ENCODE peak calls at places on chromosomes 5 and 9, in ten cellular contexts. K is A549, R is transverse colon, H is uterus, P is endothelial cell of umbilical vein, L is GM12878, F is Peyer's patch, I is heart left ventricle, S is spleen, E is HepG2. U is an unnamed sample.

GRCh38 chr5:123429993-123430392 is 6.8 kb upstream of the CEP120 start:
- DNase-seq in K (peak), R (no peak), H (no peak), P (no peak), L (no peak), F (no peak), I (no peak), S (no peak), E (peak), U (no peak)

GRCh38 chr5:150645070-150645700 is 4.7 kb downstream of the SYNPO start:
- DNase-seq in K (no peak), R (no peak), H (peak), P (no peak), L (no peak), F (peak), I (peak), S (no peak), E (no peak), U (peak)

GRCh38 chr5:131261483-131261882 is 2.4 kb upstream of the CDC42SE2 start:
- DNase-seq in K (no peak), R (no peak), H (no peak), P (no peak), L (no peak), F (no peak), I (no peak), S (no peak), E (no peak), U (no peak)

GRCh38 chr9:120689860-120690259 is 24.4 kb downstream of the MEGF9 start:
- DNase-seq in K (no peak), R (no peak), H (no peak), P (peak), L (no peak), F (no peak), I (no peak), S (no peak), E (no peak), U (no peak)

GRCh38 chr9:114830546-114830945 is 24.7 kb upstream of the TNFSF15 start:
- DNase-seq in K (no peak), R (no peak), H (no peak), P (no peak), L (no peak), F (no peak), I (no peak), S (no peak), E (no peak), U (no peak)

GRCh38 chr5:32362527-32362926 is 49.8 kb upstream of the MTMR12 start:
- DNase-seq in K (no peak), R (no peak), H (no peak), P (no peak), L (no peak), F (no peak), I (no peak), S (no peak), E (no peak), U (no peak)

GRCh38 chr5:151198861-151199260 is 25.0 kb downstream of the CCDC69 start:
- DNase-seq in K (no peak), R (no peak), H (no peak), P (no peak), L (no peak), F (peak), I (no peak), S (no peak), E (no peak), U (no peak)

GRCh38 chr5:149063901-149064478 is 1.1 kb upstream of the SH3TC2 start:
- DNase-seq in K (no peak), R (no peak), H (no peak), P (no peak), L (no peak), F (no peak), I (no peak), S (no peak), E (peak), U (no peak)

GRCh38 chr9:129383415-129384088 is 205.5 kb upstream of the IER5L start:
- DNase-seq in K (no peak), R (peak), H (peak), P (peak), L (peak), F (peak), I (peak), S (peak), E (no peak), U (peak)

GRCh38 chr5:159515909-159516415 is 185.7 kb upstream of the IL12B start:
- DNase-seq in K (peak), R (peak), H (peak), P (peak), L (peak), F (peak), I (no peak), S (peak), E (peak), U (peak)

GRCh38 chr5:174505621-174506020 is 218.8 kb upstream of the MSX2 start:
- DNase-seq in K (no peak), R (no peak), H (no peak), P (no peak), L (no peak), F (no peak), I (no peak), S (no peak), E (no peak), U (no peak)

GRCh38 chr9:69190086-69190865 is 16.2 kb downstream of the TJP2 start:
- DNase-seq in K (no peak), R (no peak), H (no peak), P (no peak), L (no peak), F (no peak), I (no peak), S (no peak), E (peak), U (no peak)

GRCh38 chr9:128625391-128626145 is 31.1 kb downstream of the DYNC2I2 start:
- DNase-seq in K (no peak), R (peak), H (no peak), P (no peak), L (no peak), F (no peak), I (no peak), S (no peak), E (no peak), U (no peak)

GRCh38 chr5:116360008-116360853 is 214.4 kb downstream of the SEMA6A start:
- DNase-seq in K (no peak), R (peak), H (peak), P (no peak), L (no peak), F (no peak), I (peak), S (no peak), E (no peak), U (peak)

GRCh38 chr9:22005700-22006605 is 3.2 kb downstream of the CDKN2B start:
- DNase-seq in K (no peak), R (no peak), H (no peak), P (no peak), L (no peak), F (no peak), I (no peak), S (peak), E (no peak), U (no peak)

GRCh38 chr9:37302277-37302676 is 120.2 kb upstream of the GRHPR start:
- DNase-seq in K (no peak), R (no peak), H (no peak), P (no peak), L (peak), F (peak), I (no peak), S (no peak), E (no peak), U (no peak)

GRCh38 chr5:15703901-15704300 is 203.9 kb downstream of the FBXL7 start:
- DNase-seq in K (no peak), R (no peak), H (no peak), P (no peak), L (no peak), F (no peak), I (no peak), S (no peak), E (no peak), U (no peak)

GRCh38 chr9:79623799-79624721 is 52.3 kb downstream of the TLE4 start:
- DNase-seq in K (peak), R (peak), H (no peak), P (peak), L (peak), F (no peak), I (peak), S (no peak), E (peak), U (peak)

GRCh38 chr5:175443514-175444059 is 395 bp downstream of the DRD1 start:
- DNase-seq in K (no peak), R (no peak), H (no peak), P (no peak), L (no peak), F (no peak), I (no peak), S (no peak), E (no peak), U (no peak)

GRCh38 chr5:146254223-146254622 is 50.8 kb downstream of the RBM27 start:
- DNase-seq in K (no peak), R (no peak), H (no peak), P (no peak), L (no peak), F (no peak), I (no peak), S (no peak), E (no peak), U (no peak)

GRCh38 chr9:117080996-117081395 is 333.9 kb downstream of the ASTN2 start:
- DNase-seq in K (no peak), R (no peak), H (no peak), P (no peak), L (no peak), F (no peak), I (no peak), S (no peak), E (no peak), U (no peak)

GRCh38 chr5:35083150-35083549 is 35.4 kb upstream of the AGXT2 start:
- DNase-seq in K (no peak), R (no peak), H (no peak), P (no peak), L (no peak), F (no peak), I (no peak), S (no peak), E (no peak), U (no peak)

GRCh38 chr5:172837640-172838039 is 3.6 kb downstream of the ERGIC1 start:
- DNase-seq in K (no peak), R (peak), H (no peak), P (peak), L (peak), F (peak), I (no peak), S (peak), E (no peak), U (peak)

GRCh38 chr5:5278815-5279381 is 138.8 kb downstream of the ADAMTS16 start:
- DNase-seq in K (peak), R (no peak), H (no peak), P (no peak), L (no peak), F (no peak), I (no peak), S (no peak), E (no peak), U (no peak)

DNA sequence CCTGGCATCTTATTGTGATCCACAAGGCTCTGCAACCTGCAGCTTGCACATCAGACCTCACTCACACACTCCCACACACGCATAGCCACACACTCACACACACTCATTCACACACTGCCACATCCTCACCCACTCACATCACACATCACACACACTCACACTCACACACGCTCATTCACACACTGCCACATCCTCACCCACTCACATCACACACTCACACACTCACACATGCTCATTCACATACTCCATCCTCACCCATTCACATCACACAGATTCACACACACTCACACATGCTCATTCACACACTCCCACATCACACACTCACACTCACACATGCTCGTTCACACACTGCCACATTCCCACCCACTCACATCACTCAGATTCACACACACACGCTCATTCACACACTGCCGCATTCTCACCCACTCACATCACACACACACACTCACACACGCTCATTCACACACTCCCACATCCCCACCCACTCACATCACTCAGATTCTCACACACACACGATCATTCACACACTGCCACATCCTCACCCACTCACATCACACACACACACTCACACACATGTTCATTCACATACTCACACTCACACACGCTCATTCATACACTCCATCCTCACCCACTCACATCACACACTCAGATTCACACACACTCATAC is 47.1 kb upstream of the RXRA start:
- DNase-seq in K (no peak), R (no peak), H (no peak), P (no peak), L (no peak), F (no peak), I (no peak), S (no peak), E (no peak), U (no peak)
- TF ChIP-seq POLR2A in K (no peak), R (no peak), H (no peak), P (no peak), L (no peak), F (no peak), I (no peak), S (no peak), E (no peak), U (no peak)

GRCh38 chr5:71714911-71715310 is 4.2 kb upstream of the CARTPT start:
- DNase-seq in K (no peak), R (no peak), H (no peak), P (no peak), L (no peak), F (no peak), I (no peak), S (no peak), E (no peak), U (no peak)

GRCh38 chr5:71719092-71719964 is at the start of gene CARTPT:
- DNase-seq in K (no peak), R (no peak), H (no peak), P (peak), L (no peak), F (no peak), I (no peak), S (no peak), E (no peak), U (peak)
- TF ChIP-seq POLR2A in K (no peak), R (no peak), H (no peak), P (no peak), L (no peak), F (no peak), I (no peak), S (no peak), E (no peak), U (no peak)

GRCh38 chr9:92325991-92326500 is 293 bp downstream of the CENPP start:
- DNase-seq in K (no peak), R (no peak), H (no peak), P (no peak), L (no peak), F (no peak), I (no peak), S (no peak), E (no peak), U (no peak)
- TF ChIP-seq POLR2A in K (peak), R (no peak), H (peak), P (no peak), L (peak), F (no peak), I (no peak), S (no peak), E (no peak), U (no peak)

GRCh38 chr5:55923177-55923872 is 71.4 kb downstream of the IL6ST start:
- DNase-seq in K (no peak), R (no peak), H (no peak), P (peak), L (no peak), F (no peak), I (peak), S (no peak), E (no peak), U (peak)
- TF ChIP-seq POLR2A in K (no peak), R (no peak), H (no peak), P (peak), L (no peak), F (no peak), I (no peak), S (no peak), E (no peak), U (no peak)

GRCh38 chr5:75335952-75336624 is 932 bp upstream of the HMGCR start:
- DNase-seq in K (peak), R (peak), H (no peak), P (peak), L (peak), F (no peak), I (no peak), S (no peak), E (peak), U (peak)

GRCh38 chr5:75337366-75338021 is 474 bp downstream of the HMGCR start:
- DNase-seq in K (peak), R (peak), H (peak), P (peak), L (no peak), F (no peak), I (peak), S (no peak), E (no peak), U (peak)

GRCh38 chr5:75338408-75338807 is 1.4 kb downstream of the HMGCR start:
- DNase-seq in K (no peak), R (no peak), H (no peak), P (no peak), L (no peak), F (no peak), I (no peak), S (no peak), E (no peak), U (no peak)

GRCh38 chr5:75335486-75335885 is 1.5 kb upstream of the HMGCR start:
- DNase-seq in K (no peak), R (no peak), H (no peak), P (no peak), L (no peak), F (no peak), I (no peak), S (no peak), E (peak), U (no peak)

DNA sequence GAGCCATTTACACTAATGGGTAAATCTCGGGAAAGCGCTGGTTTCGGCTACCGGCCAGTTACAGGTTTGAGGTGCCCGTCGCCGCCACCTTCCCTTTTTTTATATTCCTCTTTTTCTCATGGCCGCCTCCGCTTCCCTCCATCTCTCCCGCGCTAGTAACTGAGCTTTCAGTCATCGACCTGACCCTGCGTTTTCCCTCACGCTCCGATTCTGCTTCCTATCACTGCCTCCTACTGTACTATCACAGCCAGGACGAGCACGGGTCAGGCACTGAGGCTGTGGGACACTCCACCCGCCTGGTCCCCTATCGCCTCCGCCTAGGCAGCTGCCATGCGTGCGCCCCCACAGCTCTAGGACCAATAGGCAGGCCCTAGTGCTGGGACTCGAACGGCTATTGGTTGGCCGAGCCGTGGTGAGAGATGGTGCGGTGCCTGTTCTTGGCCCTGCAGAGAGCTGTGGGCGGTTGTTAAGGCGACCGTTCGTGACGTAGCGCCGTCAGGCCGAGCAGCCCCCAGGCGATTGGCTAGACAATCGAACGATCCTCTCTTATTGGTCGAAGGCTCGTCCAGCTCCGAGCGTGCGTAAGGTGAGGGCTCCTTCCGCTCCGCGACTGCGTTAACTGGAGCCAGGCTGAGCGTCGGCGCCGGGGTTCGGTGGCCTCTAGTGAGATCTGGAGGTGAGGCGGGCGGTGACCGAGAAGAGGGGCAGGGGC is at the start of gene HMGCR:
- DNase-seq in K (peak), R (peak), H (peak), P (peak), L (peak), F (peak), I (peak), S (peak), E (peak), U (peak)
- TF ChIP-seq POLR2A in K (peak), R (peak), H (peak), P (peak), L (peak), F (peak), I (no peak), S (no peak), E (peak), U (peak)

DNA sequence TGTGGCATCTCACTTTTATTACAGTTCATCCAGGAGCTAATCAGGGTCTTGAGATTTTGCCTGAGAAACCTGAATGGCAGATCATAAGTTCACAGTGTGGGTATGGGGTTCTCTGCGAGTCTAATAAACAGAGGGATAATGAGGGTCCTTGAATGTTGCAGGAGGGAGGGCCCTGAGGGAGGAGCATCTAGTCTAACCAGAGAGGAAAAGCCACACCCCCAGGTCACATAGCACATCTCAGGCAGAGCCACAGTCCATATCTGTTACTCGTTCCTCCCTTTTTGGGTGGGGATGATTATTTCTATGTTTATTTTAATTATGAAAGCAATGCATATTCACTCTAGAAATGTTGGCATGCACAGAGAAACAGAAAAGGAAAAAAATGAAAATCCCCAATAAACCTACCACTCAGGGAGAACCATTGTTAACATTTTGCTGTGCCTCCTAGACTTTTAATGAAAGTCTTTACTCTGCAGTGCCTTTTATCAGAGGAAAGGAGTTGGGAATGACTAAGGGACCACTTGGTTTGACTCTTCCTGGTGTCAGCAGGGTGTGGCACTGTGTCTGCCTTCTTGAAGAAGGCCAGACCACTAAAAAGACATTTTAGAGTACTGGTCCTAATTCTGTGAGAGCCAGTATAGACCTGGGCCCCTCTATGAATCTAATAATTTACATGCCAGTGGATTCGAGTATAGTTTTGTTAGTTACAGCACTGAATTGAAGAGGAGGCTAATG is 2.8 kb downstream of the GALNT12 start:
- DNase-seq in K (no peak), R (no peak), H (no peak), P (no peak), L (no peak), F (no peak), I (no peak), S (no peak), E (no peak), U (no peak)
- TF ChIP-seq POLR2A in K (no peak), R (no peak), H (no peak), P (no peak), L (no peak), F (no peak), I (no peak), S (no peak), E (no peak), U (no peak)

DNA sequence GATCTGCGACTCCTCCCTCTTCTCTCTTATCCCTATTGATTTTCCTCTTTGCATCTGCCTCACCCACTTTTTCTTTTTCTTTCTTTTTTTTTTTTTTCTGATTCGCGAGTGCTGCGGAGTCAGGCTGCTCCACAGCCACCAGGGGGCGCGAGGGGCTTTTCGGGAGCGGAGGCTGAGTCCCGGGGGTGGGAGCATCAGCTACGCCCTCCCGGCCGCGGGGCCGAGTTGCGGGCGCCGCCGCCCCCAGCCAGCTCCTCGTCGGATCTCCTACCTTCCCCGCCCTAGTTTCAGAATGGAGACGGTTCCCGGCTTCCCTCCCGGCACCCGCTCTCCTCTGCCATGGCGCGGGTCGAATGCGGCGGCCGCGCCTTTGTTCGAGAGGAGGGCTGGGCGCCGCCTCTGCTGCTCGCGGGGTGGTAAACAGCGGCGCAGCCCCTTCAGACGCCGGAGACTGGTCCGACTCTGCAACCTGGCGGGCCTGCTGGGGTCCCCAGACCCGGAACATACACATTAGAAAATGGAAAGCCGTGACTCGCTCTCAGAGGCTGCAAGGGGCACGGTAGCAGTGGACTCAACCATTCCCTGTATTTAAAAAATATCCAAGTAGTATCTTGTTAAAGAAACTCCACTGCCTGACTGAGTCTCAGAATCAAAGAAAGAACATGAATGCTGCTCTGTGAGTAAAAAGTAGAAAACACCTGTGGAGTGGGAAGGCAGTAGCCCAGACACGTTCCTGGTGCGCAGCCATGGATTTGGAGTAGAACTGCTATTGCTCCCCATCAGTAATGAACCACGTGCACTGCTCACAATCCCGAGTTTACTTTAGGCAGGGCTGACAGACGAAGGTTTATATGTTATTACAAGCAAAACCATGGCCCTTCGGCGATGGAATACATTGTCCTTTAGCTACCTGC is 55.7 kb downstream of the DPYSL3 start:
- DNase-seq in K (peak), R (peak), H (peak), P (peak), L (no peak), F (peak), I (peak), S (peak), E (peak), U (peak)
- TF ChIP-seq POLR2A in K (no peak), R (no peak), H (peak), P (no peak), L (no peak), F (no peak), I (no peak), S (no peak), E (no peak), U (no peak)

U was measured in thyroid gland.